ENCODE peak calls at places on chromosomes 1 and 21, in ten cellular contexts. Z, U, C, O, S, D, F, E, R and N are unnamed samples.

GRCh38 chr1:12417389-12417788 is 187.6 kb downstream of the VPS13D start:
- DNase-seq in S (no peak), O (no peak), F (no peak), U (no peak), Z (no peak), R (no peak), C (no peak), E (no peak), D (no peak), N (no peak)

GRCh38 chr1:47511825-47512224 is 74.0 kb downstream of the FOXD2 start:
- DNase-seq in U (no peak), S (no peak), R (no peak), D (no peak), O (no peak), F (no peak), C (no peak), Z (no peak), E (no peak), N (no peak)

GRCh38 chr1:218345673-218346390 is 696 bp downstream of the TGFB2 start:
- DNase-seq in C (peak; percentile 34), U (peak; percentile 80), R (no peak), F (no peak), D (peak; percentile 89), S (peak; percentile 80), O (peak; percentile 58), Z (peak; percentile 81), E (peak; percentile 19), N (peak; percentile 81)

GRCh38 chr1:119947468-119947867 is 51.2 kb upstream of the ADAM30 start:
- DNase-seq in D (no peak), E (no peak), O (no peak), Z (peak; percentile 90), U (peak; percentile 90), S (no peak), R (no peak), F (no peak), C (no peak), N (peak; percentile 86)

GRCh38 chr1:41773144-41773571 is 145.6 kb downstream of the HIVEP3 start:
- DNase-seq in C (no peak), D (no peak), S (no peak), U (peak; percentile 66), O (no peak), R (no peak), Z (peak; percentile 21), F (no peak), E (no peak), N (no peak)

GRCh38 chr1:36766481-36766880 is 267.8 kb downstream of the GRIK3 start:
- DNase-seq in F (no peak), E (no peak), U (no peak), S (no peak), Z (no peak), R (no peak), C (no peak), D (no peak), O (no peak), N (no peak)

GRCh38 chr1:247343801-247344200 is 12.1 kb upstream of the ZNF496 start:
- DNase-seq in E (no peak), U (no peak), F (no peak), S (no peak), R (no peak), D (no peak), O (no peak), Z (no peak), C (no peak), N (no peak)

GRCh38 chr1:189499736-189500135 is 977.9 kb downstream of the BRINP3 start:
- DNase-seq in U (no peak), S (no peak), E (no peak), C (no peak), F (no peak), O (no peak), R (no peak), Z (peak; percentile 39), D (no peak), N (no peak)

GRCh38 chr1:214438059-214438458 is 113.3 kb downstream of the PTPN14 start:
- DNase-seq in S (no peak), U (no peak), F (no peak), E (no peak), Z (no peak), O (no peak), D (no peak), R (no peak), C (no peak), N (no peak)

GRCh38 chr1:179441456-179441855 is 75.7 kb downstream of the AXDND1 start:
- DNase-seq in Z (no peak), E (no peak), U (no peak), F (no peak), O (no peak), C (no peak), S (no peak), D (no peak), R (no peak), N (no peak)

GRCh38 chr1:24438423-24438901 is 22.9 kb downstream of the NIPAL3 start:
- DNase-seq in C (no peak), S (no peak), E (no peak), Z (no peak), F (no peak), O (no peak), R (no peak), U (peak; percentile 5), D (peak; percentile 70), N (peak; percentile 23)

GRCh38 chr1:29800120-29800519 is 563.8 kb downstream of the PTPRU start:
- DNase-seq in O (peak; percentile 10), S (no peak), F (no peak), U (no peak), D (peak; percentile 11), Z (no peak), R (no peak), C (no peak), E (no peak), N (no peak)

GRCh38 chr1:8217011-8217711 is 100.8 kb upstream of the SLC45A1 start:
- DNase-seq in S (no peak), U (no peak), O (peak; percentile 41), D (peak; percentile 41), C (no peak), Z (peak; percentile 37), R (no peak), F (no peak), E (no peak), N (peak; percentile 65)

GRCh38 chr1:81998165-81998564 is 197.4 kb downstream of the ADGRL2 start:
- DNase-seq in F (no peak), E (no peak), R (no peak), Z (no peak), U (peak; percentile 2), C (no peak), O (no peak), S (no peak), D (no peak), N (no peak)

GRCh38 chr1:100188617-100189016 is 10.6 kb upstream of the LRRC39 start:
- DNase-seq in D (peak; percentile 45), U (peak; percentile 90), O (peak; percentile 16), S (peak; percentile 86), R (no peak), Z (no peak), E (no peak), C (no peak), F (no peak), N (peak; percentile 92)

GRCh38 chr1:43796111-43796581 is 88.8 kb downstream of the ST3GAL3 start:
- DNase-seq in C (no peak), S (no peak), D (no peak), R (no peak), Z (peak; percentile 28), E (no peak), F (no peak), O (no peak), U (peak; percentile 93), N (peak; percentile 84)

GRCh38 chr1:36964830-36965229 is 69.5 kb downstream of the GRIK3 start:
- DNase-seq in O (no peak), R (no peak), U (no peak), D (no peak), F (no peak), C (no peak), S (no peak), E (no peak), Z (no peak), N (no peak)

GRCh38 chr1:82838066-82838465 is 1037.3 kb downstream of the ADGRL2 start:
- DNase-seq in R (no peak), S (peak; percentile 8), Z (no peak), C (no peak), U (peak; percentile 19), E (no peak), D (no peak), O (no peak), F (no peak), N (peak; percentile 7)

GRCh38 chr1:167501513-167502191 is 16.7 kb downstream of the CD247 start:
- DNase-seq in U (no peak), O (no peak), S (no peak), F (no peak), Z (no peak), C (no peak), R (no peak), D (no peak), E (no peak), N (no peak)

GRCh38 chr21:45427331-45428271 is 22.6 kb downstream of the COL18A1 start:
- DNase-seq in D (no peak), Z (peak; percentile 98), U (peak; percentile 96), C (no peak), E (no peak), F (peak; percentile 67), R (no peak), S (peak; percentile 99), O (no peak), N (peak; percentile 98)

GRCh38 chr1:221429262-221429661 is 312.6 kb downstream of the DUSP10 start:
- DNase-seq in E (no peak), R (no peak), U (no peak), D (no peak), F (no peak), C (no peak), O (no peak), Z (peak; percentile 77), S (no peak), N (peak; percentile 47)

GRCh38 chr1:10074059-10074854 is 41.5 kb downstream of the UBE4B start:
- DNase-seq in O (peak; percentile 76), D (no peak), C (no peak), F (no peak), E (peak; percentile 23), Z (peak; percentile 94), R (peak; percentile 47), S (peak; percentile 87), U (peak; percentile 96), N (peak; percentile 98)

GRCh38 chr1:154157520-154158306 is 2.8 kb upstream of the NUP210L start:
- DNase-seq in F (no peak), Z (no peak), O (peak; percentile 79), U (no peak), R (peak; percentile 65), S (no peak), C (no peak), E (peak; percentile 46), D (no peak), N (no peak)

GRCh38 chr1:235442788-235443429 is 61.3 kb downstream of the B3GALNT2 start:
- DNase-seq in S (peak; percentile 50), Z (peak; percentile 81), U (peak; percentile 77), C (no peak), O (no peak), E (no peak), F (no peak), R (no peak), D (no peak), N (peak; percentile 72)

GRCh38 chr1:51331206-51332100 is 1.1 kb upstream of the TTC39A start:
- DNase-seq in U (peak; percentile 36), D (peak; percentile 83), C (no peak), S (peak; percentile 88), E (no peak), F (no peak), Z (peak; percentile 70), O (peak; percentile 71), R (no peak), N (peak; percentile 77)

GRCh38 chr1:162275622-162276175 is 101.0 kb downstream of the SPATA46 start:
- DNase-seq in F (no peak), D (no peak), O (no peak), C (no peak), E (no peak), U (no peak), R (no peak), S (no peak), Z (no peak), N (no peak)

GRCh38 chr1:232978091-232978634 is 27.8 kb downstream of the NTPCR start:
- DNase-seq in U (no peak), O (peak; percentile 15), R (no peak), Z (no peak), E (no peak), F (no peak), C (no peak), D (peak; percentile 74), S (no peak), N (peak; percentile 34)

GRCh38 chr1:28517649-28517999 is 11.8 kb downstream of the RCC1 start:
- DNase-seq in R (no peak), O (no peak), E (no peak), Z (peak; percentile 60), U (no peak), D (peak; percentile 43), F (no peak), S (no peak), C (no peak), N (no peak)